ENCODE peak calls at places on chromosomes 5 and 9, in five cellular contexts. G is psoas muscle, E is upper lobe of right lung, Y is adrenal gland, U is DND-41. R is an unnamed sample.
A peak's percentile ranks its signal among the peaks of the same experiment; 100 is the strongest.

GRCh38 chr5:98510111-98510510 is 263.4 kb upstream of the RGMB start:
- DNase-seq in U (no peak), Y (no peak), G (no peak), E (no peak), R (no peak)

GRCh38 chr5:76625087-76625860 is 2.1 kb upstream of the F2RL2 start:
- DNase-seq in E (no peak), Y (no peak), U (no peak), G (no peak), R (no peak)

GRCh38 chr5:61631438-61631941 is 299.4 kb downstream of the ZSWIM6 start:
- DNase-seq in E (peak; percentile 74), G (peak; percentile 67), Y (no peak), U (no peak), R (no peak)

GRCh38 chr9:38001430-38001829 is 67.6 kb downstream of the SHB start:
- DNase-seq in U (no peak), E (no peak), Y (no peak), G (no peak), R (no peak)

GRCh38 chr5:16871746-16872339 is 64.2 kb downstream of the MYO10 start:
- DNase-seq in Y (no peak), G (no peak), U (no peak), E (no peak), R (no peak)

GRCh38 chr5:82074968-82075367 is 103.1 kb downstream of the ATG10 start:
- DNase-seq in Y (no peak), U (no peak), G (no peak), E (no peak), R (no peak)

GRCh38 chr5:97181856-97182545 is 1.0 kb downstream of the RIOK2 start:
- DNase-seq in G (no peak), E (no peak), Y (no peak), U (no peak), R (no peak)

GRCh38 chr5:180367300-180367699 is 14.2 kb upstream of the GFPT2 start:
- DNase-seq in G (no peak), U (no peak), Y (no peak), E (no peak), R (no peak)

GRCh38 chr5:919356-920000 is 26.8 kb downstream of the TRIP13 start:
- DNase-seq in Y (no peak), U (no peak), E (no peak), G (no peak), R (no peak)

GRCh38 chr5:5886812-5887486 is 464.5 kb downstream of the ICE1 start:
- DNase-seq in Y (no peak), U (no peak), E (peak; percentile 77), G (peak; percentile 60), R (peak; percentile 3)

GRCh38 chr9:942805-943580 is 33.5 kb upstream of the DMRT3 start:
- DNase-seq in Y (no peak), E (no peak), G (no peak), U (no peak), R (no peak)

GRCh38 chr9:437066-438015 is 222.7 kb downstream of the DOCK8 start:
- DNase-seq in G (no peak), U (no peak), Y (no peak), E (no peak), R (no peak)

GRCh38 chr5:84382363-84383295 is 2.1 kb downstream of the EDIL3 start:
- DNase-seq in G (peak; percentile 39), E (peak; percentile 72), Y (peak; percentile 22), U (no peak), R (no peak)

GRCh38 chr9:83432104-83432627 is 106.0 kb downstream of the FRMD3 start:
- DNase-seq in G (peak; percentile 79), U (no peak), E (peak; percentile 81), Y (peak; percentile 89), R (no peak)

GRCh38 chr9:77763566-77763965 is 115.4 kb upstream of the GNA14 start:
- DNase-seq in E (no peak), Y (no peak), G (no peak), U (no peak), R (no peak)

GRCh38 chr9:112006361-112007020 is 109.9 kb downstream of the UGCG start:
- DNase-seq in Y (no peak), U (no peak), E (no peak), G (no peak), R (no peak)

DNA sequence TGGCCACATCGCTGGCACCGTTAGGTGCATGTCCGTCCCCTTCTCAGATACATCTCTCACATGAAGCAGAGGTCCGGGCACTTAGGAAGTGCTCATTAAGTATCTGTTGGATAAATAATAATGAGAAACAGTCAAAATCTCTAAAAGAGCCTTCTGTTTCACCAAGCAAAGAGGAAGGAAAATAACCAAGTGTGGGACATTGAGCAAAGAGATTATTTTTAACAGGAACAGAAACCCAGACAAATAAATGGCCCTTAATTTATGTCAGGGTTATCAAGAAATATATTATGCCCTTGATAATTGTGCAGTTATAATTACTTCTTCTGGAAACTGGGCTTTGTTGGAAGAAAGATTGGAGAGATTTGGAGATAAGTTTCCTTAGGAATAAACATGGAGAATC is 85.9 kb upstream of the ADRB2 start:
- DNase-seq in E (no peak), Y (no peak), U (no peak), G (no peak), R (no peak)
- H3K27ac ChIP-seq in E (no peak overlapping the region), Y (peak overlapping the region; percentile 29), U (no peak overlapping the region), G (peak overlapping the region; percentile 56), R (no peak overlapping the region)

DNA sequence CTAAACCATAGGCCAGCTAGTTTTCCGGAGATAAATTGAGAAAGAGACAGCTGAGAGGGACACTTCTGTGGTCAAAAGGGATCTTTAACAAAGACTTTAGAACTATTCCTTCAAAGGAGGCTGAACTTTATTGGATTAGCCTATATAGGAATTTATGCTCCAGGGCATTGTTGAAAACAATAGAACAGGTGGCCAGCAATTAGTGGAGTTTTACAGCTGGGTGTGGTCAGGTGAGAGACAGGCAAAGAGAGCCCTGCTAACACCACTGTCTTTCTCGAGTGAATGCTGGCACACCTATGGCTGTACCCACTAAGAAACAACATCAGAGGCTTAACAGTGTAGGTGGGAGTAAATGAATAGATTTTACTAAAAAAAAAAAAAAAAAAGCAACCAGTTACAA is 16.7 kb upstream of the TLR4 start:
- DNase-seq in G (no peak), U (no peak), E (no peak), Y (no peak), R (no peak)
- H3K4me3 ChIP-seq in G (no peak overlapping the region), U (no peak overlapping the region), E (no peak overlapping the region), Y (no peak overlapping the region), R (no peak overlapping the region)

DNA sequence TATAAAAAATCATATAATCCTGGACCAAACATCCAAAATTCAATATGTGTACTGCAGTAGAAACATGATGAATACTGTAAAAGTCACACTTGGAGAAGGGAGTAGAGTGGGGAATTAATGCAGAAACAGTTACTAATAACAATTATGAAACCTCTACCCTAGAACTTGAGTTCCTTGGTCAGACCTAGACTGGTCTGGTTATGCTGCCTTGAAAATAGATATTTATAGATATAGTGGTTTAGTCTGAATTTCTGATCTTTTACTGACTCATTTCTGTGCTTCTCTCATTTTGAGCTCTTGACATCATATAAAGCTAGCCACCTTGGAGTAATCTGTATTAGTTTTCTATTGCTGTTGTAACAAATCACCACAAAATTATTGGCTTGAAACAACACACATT is 808.7 kb upstream of the CDH10 start:
- DNase-seq in E (no peak), Y (no peak), U (no peak), G (no peak), R (no peak)
- H3K4me1 ChIP-seq in E (no peaks in the 10 kb centered on the region), Y (no peaks in the 10 kb centered on the region), U (no peaks in the 10 kb centered on the region), G (no peaks in the 10 kb centered on the region), R (no peaks in the 10 kb centered on the region)

DNA sequence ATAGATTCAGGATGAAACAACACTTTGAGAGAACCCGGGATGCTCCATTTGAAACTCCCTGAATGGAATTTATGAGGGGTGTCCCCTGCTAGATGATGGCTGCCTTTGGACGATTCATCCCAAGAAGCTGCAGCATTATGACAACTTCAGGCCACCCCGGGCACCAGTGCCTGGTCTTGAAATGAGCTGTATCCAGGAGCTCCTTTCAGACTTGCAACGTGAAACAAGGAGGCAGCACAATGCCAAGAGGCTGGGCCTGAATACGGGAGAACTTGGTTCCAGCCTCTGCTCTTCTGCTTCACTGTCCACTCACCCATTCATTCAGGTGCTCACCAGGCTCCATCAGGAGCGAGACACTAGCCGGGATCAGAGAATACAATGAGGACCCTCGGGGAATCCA is 78.3 kb downstream of the STK10 start:
- DNase-seq in Y (no peak), E (no peak), G (no peak), U (no peak), R (no peak)
- H3K27ac ChIP-seq in Y (peak overlapping the region; percentile 88), E (no peak overlapping the region), G (no peak overlapping the region), U (no peak overlapping the region), R (no peak overlapping the region)